ENCODE peak calls at places on chromosomes 6 and 20, in seven cellular contexts. D is left cardiac atrium; I is T follicular helper cell; Z is HT1080; P is brain microvascular endothelial cell; M is NCI-H1436; F is stimulated activated CD8-positive, alpha-beta memory T cell treated with anti-CD3 and anti-CD28 coated beads, Interleukin-7, amount 100 ng/mL, for 24 hours. Q is an unnamed sample.
A peak's percentile ranks its signal among the peaks of the same experiment; 100 is the strongest.

GRCh38 chr6:43657221-43657802 is 12.5 kb downstream of the RSPH9 start:
- DNase-seq in D (no peak), I (no peak), M (no peak), Z (no peak), P (no peak), F (no peak), Q (no peak)

GRCh38 chr6:97394160-97394748 is 111.2 kb upstream of the MMS22L start:
- DNase-seq in M (peak; percentile 52), F (no peak), P (peak; percentile 52), Z (peak; percentile 45), D (no peak), I (peak; percentile 7), Q (peak; percentile 83)

GRCh38 chr6:163883946-163884345 is 469.4 kb downstream of the QKI start:
- DNase-seq in I (no peak), Z (no peak), P (no peak), D (no peak), F (no peak), M (no peak), Q (no peak)

GRCh38 chr6:119476554-119476953 is 127.0 kb upstream of the MAN1A1 start:
- DNase-seq in D (no peak), M (no peak), Z (no peak), I (no peak), P (no peak), F (no peak), Q (no peak)

GRCh38 chr6:27293436-27294152 is 18.5 kb downstream of the POM121L2 start:
- DNase-seq in Z (peak; percentile 75), D (no peak), M (no peak), F (no peak), P (peak; percentile 75), I (no peak), Q (peak; percentile 51)

GRCh38 chr6:117328005-117328389 is 62.6 kb downstream of the VGLL2 start:
- DNase-seq in P (no peak), I (no peak), Z (no peak), M (no peak), F (no peak), D (no peak), Q (no peak)

GRCh38 chr6:150201285-150201684 is 58.4 kb downstream of the PPP1R14C start:
- DNase-seq in I (no peak), P (no peak), F (no peak), M (no peak), D (no peak), Z (no peak), Q (no peak)

GRCh38 chr6:150409576-150410066 is 40.8 kb downstream of the IYD start:
- DNase-seq in D (peak; percentile 73), Z (no peak), P (no peak), I (no peak), F (no peak), M (no peak), Q (no peak)

GRCh38 chr6:33911488-33911887 is 107.7 kb upstream of the MLN start:
- DNase-seq in D (no peak), I (no peak), F (no peak), M (no peak), P (no peak), Z (no peak), Q (no peak)

GRCh38 chr6:16398587-16398986 is 160.2 kb downstream of the GMPR start:
- DNase-seq in F (no peak), I (no peak), M (no peak), P (peak; percentile 40), Z (no peak), D (no peak), Q (no peak)

GRCh38 chr6:17167327-17167979 is 65.6 kb downstream of the STMND1 start:
- DNase-seq in M (peak; percentile 67), I (no peak), D (peak; percentile 45), F (no peak), Z (no peak), P (peak; percentile 49), Q (peak; percentile 28)

GRCh38 chr6:131490441-131490840 is 82.6 kb upstream of the ARG1 start:
- DNase-seq in P (no peak), D (no peak), Z (no peak), F (no peak), I (no peak), M (no peak), Q (no peak)

GRCh38 chr6:153096031-153096430 is 35.1 kb downstream of the RGS17 start:
- DNase-seq in Z (no peak), I (no peak), M (no peak), P (no peak), D (no peak), F (no peak), Q (no peak)

GRCh38 chr6:33095681-33096080 is 19.9 kb downstream of the HLA-DPB1 start:
- DNase-seq in F (no peak), Z (no peak), P (no peak), I (no peak), M (no peak), D (no peak), Q (no peak)

GRCh38 chr6:149271348-149272340 is 45.9 kb upstream of the TAB2 start:
- DNase-seq in P (peak; percentile 10), F (peak; percentile 35), Z (peak; percentile 29), M (no peak), I (no peak), D (peak; percentile 34), Q (peak; percentile 18)

GRCh38 chr6:139430897-139431601 is 56.6 kb upstream of the CITED2 start:
- DNase-seq in F (no peak), M (no peak), D (no peak), Z (no peak), I (no peak), P (no peak), Q (no peak)

GRCh38 chr6:64010010-64010409 is 374.4 kb downstream of the PHF3 start:
- DNase-seq in M (no peak), I (no peak), D (no peak), P (no peak), Z (no peak), F (no peak), Q (no peak)

GRCh38 chr6:108798672-108799355 is 49.4 kb upstream of the ARMC2 start:
- DNase-seq in I (peak; percentile 10), D (peak; percentile 63), F (peak; percentile 16), M (no peak), Z (no peak), P (no peak), Q (peak; percentile 27)

GRCh38 chr6:130322673-130323268 is 43.0 kb upstream of the TMEM200A start:
- DNase-seq in F (no peak), P (peak; percentile 62), I (peak; percentile 38), M (peak; percentile 0), D (peak; percentile 26), Z (peak; percentile 45), Q (peak; percentile 84)

GRCh38 chr20:54100563-54100962 is 30.2 kb upstream of the BCAS1 start:
- DNase-seq in Z (no peak), M (no peak), I (no peak), D (no peak), P (peak; percentile 30), F (no peak), Q (no peak)

GRCh38 chr20:62409935-62410741 is 3.1 kb upstream of the CABLES2 start:
- DNase-seq in F (no peak), P (no peak), Z (peak; percentile 32), D (peak; percentile 48), M (peak; percentile 81), I (no peak), Q (no peak)

GRCh38 chr20:48926816-48927215 is 5.3 kb downstream of the ARFGEF2 start:
- DNase-seq in F (no peak), P (no peak), I (no peak), M (no peak), Z (no peak), D (no peak), Q (no peak)

GRCh38 chr20:59145247-59145925 is 18.2 kb upstream of the ZNF831 start:
- DNase-seq in M (no peak), D (no peak), Z (no peak), F (no peak), I (no peak), P (no peak), Q (no peak)

GRCh38 chr20:58883243-58883691 is 30.8 kb downstream of the GNAS start:
- DNase-seq in F (no peak), I (no peak), M (no peak), D (no peak), P (no peak), Z (no peak), Q (no peak)

GRCh38 chr6:87945966-87946365 is 101.7 kb upstream of the SPACA1 start:
- DNase-seq in M (peak; percentile 9), P (no peak), F (no peak), I (no peak), Z (no peak), D (no peak), Q (no peak)

GRCh38 chr6:126268087-126268486 is 71.8 kb upstream of the CENPW start:
- DNase-seq in I (no peak), D (no peak), Z (no peak), P (no peak), M (no peak), F (no peak), Q (no peak)

Q was measured in trophoblast cell.